ENCODE peak calls at places on chromosomes 1 and 21, in eight cellular contexts. C is ACHN; M is Peyer's patch; I is LoVo; J is NCI-H524; N is WTC11; V is stimulated activated naive B cell treated with anti-CD40 and anti-IgM and Interleukin-4, amounts not matched to agents 10 μg/mL and 1 μg/mL and 100 μg/mL, for 72 hours; O is ureter. W is an unnamed sample.

GRCh38 chr1:1169429-1170214 is 4.1 kb upstream of the TTLL10 start:
- DNase-seq in C (no peak), M (no peak), I (no peak), J (no peak), N (peak), V (no peak), O (no peak), W (no peak)

GRCh38 chr1:31410871-31411270 is 2.1 kb upstream of the SERINC2 start:
- DNase-seq in C (no peak), M (no peak), I (no peak), J (no peak), N (no peak), V (no peak), O (no peak), W (no peak)

GRCh38 chr21:32886339-32886738 is 114.8 kb upstream of the PAXBP1 start:
- DNase-seq in C (peak), M (no peak), I (peak), J (no peak), N (no peak), V (no peak), O (no peak), W (no peak)

GRCh38 chr1:85579619-85580018 is 942 bp upstream of the CCN1 start:
- DNase-seq in C (peak), M (no peak), I (no peak), J (no peak), N (peak), V (no peak), O (no peak), W (no peak)

GRCh38 chr21:29164330-29164942 is 34.0 kb downstream of the MAP3K7CL start:
- DNase-seq in C (peak), M (no peak), I (peak), J (peak), N (no peak), V (no peak), O (no peak), W (no peak)

GRCh38 chr21:34881421-34881820 is 167.7 kb downstream of the RUNX1 start:
- DNase-seq in C (peak), M (no peak), I (no peak), J (no peak), N (no peak), V (no peak), O (no peak), W (no peak)

GRCh38 chr1:94110021-94110761 is 10.8 kb downstream of the ABCA4 start:
- DNase-seq in C (no peak), M (no peak), I (no peak), J (peak), N (no peak), V (no peak), O (no peak), W (no peak)

GRCh38 chr1:173527151-173527826 is 50.2 kb downstream of the PRDX6 start:
- DNase-seq in C (no peak), M (no peak), I (no peak), J (peak), N (no peak), V (no peak), O (no peak), W (peak)

GRCh38 chr1:32353886-32354570 is 8.3 kb downstream of the FAM229A start:
- DNase-seq in C (no peak), M (no peak), I (no peak), J (no peak), N (no peak), V (no peak), O (no peak), W (no peak)

GRCh38 chr1:109497449-109498160 is 3.7 kb downstream of the CYB561D1 start:
- DNase-seq in C (no peak), M (no peak), I (no peak), J (no peak), N (no peak), V (no peak), O (no peak), W (no peak)

GRCh38 chr1:151574575-151575529 is 34.7 kb downstream of the TUFT1 start:
- DNase-seq in C (no peak), M (no peak), I (peak), J (no peak), N (no peak), V (peak), O (no peak), W (no peak)

GRCh38 chr1:110185181-110185580 is 24.9 kb upstream of the KCNC4 start:
- DNase-seq in C (no peak), M (no peak), I (no peak), J (peak), N (no peak), V (no peak), O (no peak), W (no peak)

GRCh38 chr1:178772952-178773351 is 47.9 kb downstream of the RALGPS2 start:
- DNase-seq in C (no peak), M (no peak), I (no peak), J (no peak), N (no peak), V (no peak), O (no peak), W (no peak)

GRCh38 chr1:226974544-226975258 is 34.6 kb downstream of the COQ8A start:
- DNase-seq in C (peak), M (no peak), I (no peak), J (no peak), N (no peak), V (no peak), O (peak), W (peak)

GRCh38 chr1:79323240-79324025 is 316.9 kb upstream of the ADGRL4 start:
- DNase-seq in C (peak), M (no peak), I (peak), J (no peak), N (no peak), V (no peak), O (no peak), W (no peak)

GRCh38 chr1:59678809-59679228 is 135.9 kb upstream of the HOOK1 start:
- DNase-seq in C (peak), M (no peak), I (no peak), J (peak), N (no peak), V (no peak), O (no peak), W (no peak)

GRCh38 chr1:211653907-211654553 is 21.4 kb downstream of the NEK2 start:
- DNase-seq in C (no peak), M (no peak), I (peak), J (no peak), N (no peak), V (no peak), O (no peak), W (no peak)

W was measured in left lobe of liver.